ENCODE peak calls at places on chromosomes 1 and 21, in seven cellular contexts. W, I, C, Z, S, F and E are unnamed samples. For H3K27me3, the result is how much of the 10 kb centered on the place peaks cover.

GRCh38 chr1:205774277-205775014 is 836 bp downstream of the RAB29 start:
- DNase-seq in W (no peak), I (no peak), C (peak), Z (no peak), S (peak), F (peak), E (no peak)

GRCh38 chr1:199272107-199272506 is 633.3 kb downstream of the PTPRC start:
- DNase-seq in W (no peak), I (no peak), C (no peak), Z (no peak), S (no peak), F (no peak), E (no peak)

GRCh38 chr1:20475002-20475401 is 11.0 kb downstream of the CAMK2N1 start:
- DNase-seq in W (no peak), I (no peak), C (no peak), Z (no peak), S (peak), F (no peak), E (no peak)

GRCh38 chr1:1900883-1901640 is 10.2 kb upstream of the GNB1 start:
- DNase-seq in W (no peak), I (no peak), C (no peak), Z (no peak), S (no peak), F (no peak), E (no peak)

GRCh38 chr21:44382536-44382935 is 29.1 kb downstream of the TRPM2 start:
- DNase-seq in W (no peak), I (no peak), C (no peak), Z (no peak), S (no peak), F (no peak), E (no peak)

GRCh38 chr1:87167855-87168630 is 160.6 kb upstream of the LMO4 start:
- DNase-seq in W (no peak), I (no peak), C (no peak), Z (no peak), S (no peak), F (no peak), E (no peak)

GRCh38 chr1:183983371-183984105 is 54.0 kb downstream of the COLGALT2 start:
- DNase-seq in W (no peak), I (no peak), C (no peak), Z (no peak), S (no peak), F (no peak), E (no peak)

GRCh38 chr1:118291686-118292085 is 106.7 kb upstream of the SPAG17 start:
- DNase-seq in W (no peak), I (no peak), C (no peak), Z (no peak), S (no peak), F (no peak), E (no peak)

GRCh38 chr1:25500694-25501093 is 42.7 kb upstream of the LDLRAP1 start:
- DNase-seq in W (no peak), I (no peak), C (no peak), Z (no peak), S (no peak), F (no peak), E (no peak)

GRCh38 chr1:184975208-184975875 is 1.0 kb upstream of the NIBAN1 start:
- DNase-seq in W (no peak), I (no peak), C (peak), Z (no peak), S (no peak), F (no peak), E (no peak)

GRCh38 chr1:158604968-158605367 is at the start of gene OR10Z1:
- DNase-seq in W (no peak), I (no peak), C (no peak), Z (no peak), S (no peak), F (no peak), E (no peak)

GRCh38 chr1:221187174-221187573 is 307.9 kb downstream of the HLX start:
- DNase-seq in W (no peak), I (no peak), C (no peak), Z (no peak), S (no peak), F (no peak), E (no peak)

GRCh38 chr1:54929700-54930099 is 42.7 kb upstream of the DHCR24 start:
- DNase-seq in W (no peak), I (no peak), C (no peak), Z (no peak), S (no peak), F (no peak), E (no peak)

GRCh38 chr1:2136836-2137235 is 57.7 kb downstream of the FAAP20 start:
- DNase-seq in W (no peak), I (no peak), C (no peak), Z (no peak), S (no peak), F (no peak), E (no peak)

GRCh38 chr1:172450524-172450885 is 6.6 kb upstream of the PIGC start:
- DNase-seq in W (no peak), I (no peak), C (peak), Z (no peak), S (peak), F (no peak), E (no peak)

GRCh38 chr1:234722904-234723588 is 113.1 kb upstream of the IRF2BP2 start:
- DNase-seq in W (peak), I (peak), C (peak), Z (no peak), S (peak), F (no peak), E (peak)

GRCh38 chr1:160739098-160739511 is at the start of gene SLAMF7:
- DNase-seq in W (no peak), I (no peak), C (no peak), Z (no peak), S (peak), F (peak), E (no peak)

GRCh38 chr1:154741747-154742495 is 128.2 kb downstream of the KCNN3 start:
- DNase-seq in W (no peak), I (no peak), C (peak), Z (peak), S (no peak), F (no peak), E (no peak)

GRCh38 chr1:184967045-184967444 is 7.3 kb downstream of the NIBAN1 start:
- DNase-seq in W (no peak), I (no peak), C (no peak), Z (no peak), S (no peak), F (no peak), E (no peak)

GRCh38 chr21:21200939-21201610 is 202.9 kb downstream of the NCAM2 start:
- DNase-seq in W (no peak), I (no peak), C (no peak), Z (no peak), S (no peak), F (no peak), E (no peak)

GRCh38 chr1:39395357-39395831 is 96.0 kb upstream of the BMP8A start:
- DNase-seq in W (no peak), I (no peak), C (peak), Z (no peak), S (no peak), F (no peak), E (no peak)

GRCh38 chr1:220843481-220844011 is 35.7 kb upstream of the HLX start:
- DNase-seq in W (no peak), I (no peak), C (no peak), Z (no peak), S (no peak), F (no peak), E (peak)

GRCh38 chr1:232950919-232951579 is 638 bp downstream of the NTPCR start:
- DNase-seq in W (no peak), I (no peak), C (peak), Z (no peak), S (peak), F (no peak), E (no peak)

GRCh38 chr1:63758805-63759204 is 15.0 kb upstream of the ROR1 start:
- DNase-seq in W (no peak), I (no peak), C (no peak), Z (no peak), S (peak), F (no peak), E (no peak)

GRCh38 chr1:243459059-243459458 is 203.2 kb downstream of the SDCCAG8 start:
- DNase-seq in W (no peak), I (no peak), C (no peak), Z (no peak), S (no peak), F (no peak), E (no peak)

GRCh38 chr1:28313710-28314510 is 14.9 kb upstream of the MED18 start:
- DNase-seq in W (no peak), I (no peak), C (peak), Z (no peak), S (peak), F (no peak), E (no peak)

GRCh38 chr1:1753607-1754005 is 24.7 kb downstream of the NADK start:
- DNase-seq in W (no peak), I (no peak), C (no peak), Z (no peak), S (no peak), F (no peak), E (no peak)

GRCh38 chr1:42311138-42311537 is 23.9 kb downstream of the FOXJ3 start:
- DNase-seq in W (no peak), I (no peak), C (no peak), Z (no peak), S (no peak), F (no peak), E (no peak)

GRCh38 chr1:59505596-59506028 is 208.7 kb downstream of the FGGY start:
- DNase-seq in W (no peak), I (no peak), C (no peak), Z (no peak), S (no peak), F (no peak), E (no peak)

GRCh38 chr1:197249324-197249723 is 18.7 kb upstream of the CRB1 start:
- DNase-seq in W (no peak), I (no peak), C (no peak), Z (no peak), S (no peak), F (no peak), E (no peak)

GRCh38 chr1:158002630-158003408 is 9.4 kb downstream of the KIRREL1 start:
- DNase-seq in W (no peak), I (no peak), C (no peak), Z (no peak), S (no peak), F (no peak), E (no peak)

GRCh38 chr1:12150456-12151200 is 16.2 kb upstream of the TNFRSF1B start:
- DNase-seq in W (no peak), I (no peak), C (no peak), Z (no peak), S (no peak), F (no peak), E (no peak)

DNA sequence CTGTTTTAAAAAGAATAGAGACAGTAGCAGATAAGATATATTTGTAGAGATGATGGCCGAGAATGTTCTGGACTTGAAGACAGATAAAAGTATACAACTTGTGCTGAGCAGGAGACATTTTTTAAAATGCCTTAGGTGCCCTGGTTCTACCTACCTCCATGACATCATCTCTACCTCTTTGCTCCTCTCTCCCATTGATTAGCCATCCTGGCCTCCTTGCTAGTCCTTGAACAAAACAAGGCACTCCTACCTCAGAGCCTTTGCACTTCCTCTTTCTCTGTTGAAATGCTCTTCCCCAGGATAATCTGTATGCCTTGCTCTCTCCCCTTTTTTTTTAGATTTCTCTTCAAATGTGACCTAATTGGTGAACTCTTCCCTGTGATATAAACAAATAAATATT is 92.6 kb upstream of the MAGI3 start:
- DNase-seq in W (no peak), I (no peak), C (no peak), Z (no peak), S (no peak), F (no peak), E (no peak)
- H3K27me3 ChIP-seq in W (under half), I (under half), C (under half), Z (under half), S (under half), F (under half), E (under half)

GRCh38 chr21:42925114-42925907 is at the start of gene ERVH48-1:
- DNase-seq in W (no peak), I (no peak), C (no peak), Z (no peak), S (no peak), F (no peak), E (no peak)
- H3K27ac ChIP-seq in W (no peak), I (no peak), C (no peak), Z (peak), S (no peak), F (no peak), E (no peak)

GRCh38 chr1:9289724-9290493 is 2.8 kb upstream of the SPSB1 start:
- DNase-seq in W (no peak), I (no peak), C (peak), Z (no peak), S (no peak), F (no peak), E (peak)
- TF ChIP-seq EP300 in W (no peak), I (no peak), C (no peak), Z (no peak), S (no peak), F (no peak), E (peak)

GRCh38 chr1:4173731-4174130 is 273.7 kb upstream of the C1orf174 start:
- DNase-seq in W (peak), I (no peak), C (no peak), Z (no peak), S (no peak), F (no peak), E (no peak)
- H3K27me3 ChIP-seq in W (half or more), I (under half), C (under half), Z (under half), S (under half), F (under half), E (under half)

DNA sequence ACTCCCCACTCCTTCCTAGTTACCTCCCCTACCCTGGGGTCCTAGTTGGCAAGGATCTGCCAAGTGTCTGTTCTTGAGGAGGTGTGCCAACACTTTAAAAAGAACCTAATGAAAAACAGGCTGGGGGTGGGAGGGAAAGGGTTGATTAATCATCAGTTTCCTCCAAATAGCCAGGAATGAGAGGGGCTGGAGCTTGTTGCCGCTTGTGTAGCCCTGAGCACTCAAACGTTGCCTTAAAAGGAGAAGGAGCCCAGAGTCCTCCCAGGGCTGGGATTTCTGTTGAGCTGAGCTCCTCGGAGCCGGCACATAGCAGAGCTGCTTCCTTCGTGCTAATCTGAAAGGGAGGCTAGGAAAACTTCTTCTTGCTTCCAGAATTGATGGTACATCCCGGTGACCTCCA is 15.9 kb downstream of the SHISA4 start:
- DNase-seq in W (no peak), I (peak), C (no peak), Z (no peak), S (peak), F (no peak), E (no peak)
- H3K27ac ChIP-seq in W (peak), I (peak), C (no peak), Z (no peak), S (peak), F (no peak), E (peak)

GRCh38 chr1:51542158-51542953 is 23.3 kb upstream of the EPS15 start:
- DNase-seq in W (no peak), I (no peak), C (no peak), Z (no peak), S (no peak), F (no peak), E (no peak)
- TF ChIP-seq EP300 in W (no peak), I (no peak), C (no peak), Z (no peak), S (no peak), F (no peak), E (no peak)

DNA sequence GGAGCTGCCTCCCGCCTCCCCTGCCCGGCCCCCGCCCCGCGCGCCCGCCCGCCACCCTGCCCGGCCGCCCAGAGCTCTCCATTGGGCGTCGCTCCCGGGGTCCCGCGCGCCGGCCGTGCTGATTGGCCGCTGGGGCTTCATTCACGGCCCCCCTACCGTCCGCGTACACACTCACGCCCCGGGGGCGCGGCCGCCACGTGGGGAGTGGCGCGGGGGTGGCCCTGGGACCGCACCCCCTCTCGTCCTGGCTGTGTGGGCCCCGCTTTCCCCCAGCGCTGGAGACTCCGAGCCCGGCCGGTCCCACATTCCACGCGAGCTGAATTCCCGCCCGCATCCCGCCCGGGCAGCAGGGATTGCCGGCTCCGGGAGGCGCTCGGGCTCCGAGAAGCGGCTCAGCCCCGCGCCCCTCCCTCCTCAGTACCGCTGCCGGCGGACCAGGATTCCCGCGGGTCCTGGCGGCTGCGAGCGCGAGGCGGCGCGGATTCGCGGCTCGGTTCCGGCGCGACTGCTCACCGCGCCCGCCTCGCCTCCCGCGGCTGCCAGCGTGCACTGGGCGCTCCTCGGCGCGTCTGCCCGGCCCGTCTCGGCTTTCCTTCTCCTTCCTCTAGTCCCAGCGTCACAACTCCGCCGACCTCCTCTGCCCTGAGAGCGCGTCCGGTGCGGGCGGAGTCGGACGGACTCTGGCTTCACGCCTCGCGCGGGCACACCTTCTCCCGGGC is 450 bp upstream of the POU3F1 start:
- DNase-seq in W (peak), I (peak), C (peak), Z (no peak), S (peak), F (no peak), E (peak)
- H3K27me3 ChIP-seq in W (half or more), I (under half), C (half or more), Z (under half), S (half or more), F (under half), E (under half)

GRCh38 chr1:178937770-178938169 is 66.9 kb upstream of the ANGPTL1 start:
- DNase-seq in W (peak), I (peak), C (no peak), Z (no peak), S (no peak), F (no peak), E (no peak)

GRCh38 chr1:178939328-178939727 is 68.5 kb upstream of the ANGPTL1 start:
- DNase-seq in W (peak), I (no peak), C (no peak), Z (no peak), S (no peak), F (no peak), E (no peak)

GRCh38 chr1:178940022-178940765 is 69.3 kb upstream of the ANGPTL1 start:
- DNase-seq in W (peak), I (peak), C (no peak), Z (no peak), S (no peak), F (no peak), E (no peak)

GRCh38 chr1:178938959-178939317 is 68.1 kb upstream of the ANGPTL1 start:
- DNase-seq in W (peak), I (peak), C (no peak), Z (no peak), S (peak), F (no peak), E (peak)

DNA sequence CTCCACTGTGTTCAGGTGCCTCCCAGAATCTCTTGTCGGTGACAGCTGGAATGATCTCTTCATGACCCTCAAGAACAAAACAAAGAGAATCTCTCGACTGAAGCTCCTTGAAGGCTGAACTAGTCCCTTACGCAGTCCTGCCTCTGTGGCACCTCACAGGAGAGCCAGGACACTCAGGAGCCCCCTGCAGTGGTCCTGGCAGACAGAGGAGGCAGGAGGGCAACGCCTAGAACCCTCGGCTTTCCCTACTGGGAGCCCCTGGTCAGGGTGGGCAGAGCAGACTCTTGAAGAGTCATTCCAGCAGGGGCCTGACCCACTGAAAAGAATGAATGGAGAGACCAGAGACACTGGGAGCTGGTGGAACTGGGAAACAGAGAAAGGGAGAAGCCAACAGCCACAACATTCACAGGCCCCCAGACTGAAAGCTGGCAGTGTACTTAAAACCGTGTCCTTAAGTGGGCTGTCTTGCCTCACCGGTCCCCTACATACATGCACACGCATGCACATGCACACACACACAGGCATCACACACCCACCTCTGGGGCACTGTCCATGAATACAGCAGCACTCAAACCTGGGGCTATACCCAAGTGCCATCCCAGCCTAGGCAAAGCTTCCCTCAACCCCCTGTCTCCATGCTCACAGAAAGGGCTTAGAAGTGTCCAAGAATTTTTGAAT is 67.5 kb upstream of the ANGPTL1 start:
- DNase-seq in W (peak), I (peak), C (no peak), Z (no peak), S (no peak), F (no peak), E (no peak)
- H3K27ac ChIP-seq in W (peak), I (peak), C (no peak), Z (no peak), S (peak), F (no peak), E (peak)

DNA sequence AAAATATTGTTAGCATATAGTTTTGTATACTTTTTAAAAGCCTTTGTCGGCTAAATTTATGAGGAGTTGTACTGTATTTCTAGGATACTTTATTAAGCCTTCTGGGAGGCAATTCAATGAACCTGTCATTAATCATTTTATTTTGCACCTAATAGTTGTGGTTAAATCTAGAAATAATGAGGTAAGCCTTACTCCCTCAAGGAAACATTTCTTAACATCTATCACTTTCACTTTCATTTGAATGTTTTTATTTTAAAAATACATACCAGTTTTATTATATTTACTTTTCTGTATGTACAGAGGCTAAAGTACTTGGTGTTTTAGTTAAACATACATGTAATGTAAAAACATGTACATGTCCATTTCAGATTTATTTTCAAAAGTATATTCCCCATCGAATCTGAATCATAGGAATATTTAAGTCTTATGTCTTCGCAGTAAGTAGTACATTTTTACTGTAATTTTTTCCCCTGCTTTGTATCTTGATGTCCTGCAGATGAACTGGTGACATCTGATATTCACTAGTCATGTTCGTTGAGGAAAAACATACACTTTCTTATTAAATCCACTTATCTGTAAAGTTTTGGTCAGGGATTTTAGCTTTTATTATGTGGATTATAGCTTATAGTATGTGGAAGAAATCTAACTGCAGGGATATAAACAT is 82.8 kb downstream of the DISP1 start:
- DNase-seq in W (no peak), I (no peak), C (no peak), Z (no peak), S (no peak), F (no peak), E (no peak)
- TF ChIP-seq EP300 in W (no peak), I (no peak), C (no peak), Z (no peak), S (no peak), F (no peak), E (no peak)